ENCODE peak calls at places on chromosomes 7 and 10, in eight cellular contexts. I, Q, O, N, U, R, E and D are unnamed samples.

GRCh38 chr10:73650537-73651331 is 5.1 kb downstream of the SYNPO2L start:
- DNase-seq in N (no peak), I (no peak), U (peak), Q (no peak), O (no peak), R (peak), E (peak), D (no peak)

GRCh38 chr10:99579971-99580370 is 40.3 kb downstream of the SLC25A28 start:
- DNase-seq in N (no peak), Q (no peak), E (no peak), U (no peak), O (no peak), I (no peak), R (no peak), D (no peak)

GRCh38 chr7:2979276-2979675 is 64.4 kb downstream of the CARD11 start:
- DNase-seq in U (no peak), N (no peak), R (no peak), O (no peak), Q (no peak), I (no peak), E (no peak), D (no peak)

GRCh38 chr7:2715341-2716231 is 27.6 kb downstream of the AMZ1 start:
- DNase-seq in U (no peak), I (no peak), O (no peak), Q (no peak), E (no peak), N (no peak), R (no peak), D (no peak)

GRCh38 chr7:140769852-140770251 is 73.3 kb downstream of the NDUFB2 start:
- DNase-seq in O (no peak), E (no peak), I (no peak), N (no peak), R (no peak), U (no peak), Q (no peak), D (no peak)

GRCh38 chr10:3811331-3811870 is 26.4 kb upstream of the KLF6 start:
- DNase-seq in U (peak), R (no peak), E (peak), I (no peak), N (no peak), O (no peak), Q (no peak), D (no peak)

GRCh38 chr10:86945361-86946214 is 11.8 kb downstream of the MMRN2 start:
- DNase-seq in R (peak), N (no peak), I (peak), Q (peak), E (no peak), O (peak), U (peak), D (peak)

GRCh38 chr7:91424372-91424771 is 160.1 kb downstream of the FZD1 start:
- DNase-seq in Q (peak), N (no peak), E (no peak), R (no peak), O (no peak), U (no peak), I (no peak), D (peak)

GRCh38 chr7:31122649-31123058 is 70.5 kb downstream of the ADCYAP1R1 start:
- DNase-seq in N (peak), Q (peak), O (no peak), U (peak), I (peak), R (peak), E (peak), D (peak)

GRCh38 chr10:12160664-12161063 is 31.2 kb downstream of the SEC61A2 start:
- DNase-seq in E (no peak), I (no peak), N (no peak), Q (no peak), U (no peak), R (no peak), O (no peak), D (no peak)

GRCh38 chr10:131406676-131407392 is 95.3 kb upstream of the TCERG1L start:
- DNase-seq in N (no peak), U (no peak), R (no peak), E (no peak), Q (no peak), I (no peak), O (no peak), D (no peak)

GRCh38 chr7:47239927-47240570 is 341.9 kb downstream of the TNS3 start:
- DNase-seq in E (peak), N (no peak), I (no peak), Q (no peak), R (no peak), U (no peak), O (peak), D (no peak)

GRCh38 chr7:155584763-155585531 is 38.6 kb upstream of the CNPY1 start:
- DNase-seq in U (peak), Q (no peak), I (no peak), R (no peak), N (no peak), O (peak), E (no peak), D (no peak)

GRCh38 chr7:36667007-36667406 is 57.3 kb downstream of the AOAH start:
- DNase-seq in I (no peak), N (no peak), R (no peak), O (no peak), E (no peak), Q (no peak), U (no peak), D (no peak)

GRCh38 chr10:36256905-36257304 is 614.8 kb upstream of the FZD8 start:
- DNase-seq in E (peak), R (no peak), O (no peak), Q (no peak), N (no peak), I (no peak), U (peak), D (no peak)

GRCh38 chr7:148622887-148623585 is 32.5 kb downstream of the C7orf33 start:
- DNase-seq in Q (peak), I (no peak), O (peak), R (no peak), E (no peak), U (peak), N (no peak), D (peak)

GRCh38 chr10:74213571-74214162 is 62.6 kb downstream of the ADK start:
- DNase-seq in N (no peak), U (peak), I (peak), R (no peak), O (no peak), Q (peak), E (peak), D (no peak)

GRCh38 chr10:60816624-60817023 is 38.3 kb downstream of the CDK1 start:
- DNase-seq in E (peak), O (no peak), Q (no peak), R (no peak), U (peak), N (peak), I (peak), D (peak)

GRCh38 chr7:21318916-21319270 is 109.0 kb upstream of the SP4 start:
- DNase-seq in E (no peak), Q (no peak), N (no peak), R (no peak), U (no peak), I (no peak), O (no peak), D (no peak)

GRCh38 chr10:110502851-110503301 is 5.2 kb downstream of the DUSP5 start:
- DNase-seq in Q (no peak), E (peak), N (no peak), I (peak), U (peak), R (peak), O (peak), D (no peak)

GRCh38 chr7:104130726-104131125 is 77.1 kb downstream of the ORC5 start:
- DNase-seq in E (no peak), U (no peak), Q (no peak), N (no peak), O (no peak), R (no peak), I (no peak), D (no peak)

GRCh38 chr7:54944179-54944578 is 74.6 kb upstream of the EGFR start:
- DNase-seq in O (no peak), E (no peak), R (no peak), Q (no peak), U (peak), I (no peak), N (no peak), D (no peak)

GRCh38 chr7:127638197-127638596 is 13.8 kb upstream of the SND1 start:
- DNase-seq in I (no peak), O (no peak), N (no peak), U (no peak), R (no peak), Q (no peak), E (no peak), D (no peak)

GRCh38 chr10:125128397-125129075 is 31.8 kb downstream of the CTBP2 start:
- DNase-seq in R (no peak), E (no peak), I (no peak), Q (no peak), N (no peak), O (no peak), U (peak), D (no peak)

GRCh38 chr7:151851782-151852181 is 25.1 kb downstream of the PRKAG2 start:
- DNase-seq in N (no peak), I (no peak), Q (no peak), U (no peak), E (no peak), O (peak), R (peak), D (no peak)

GRCh38 chr7:11831727-11832495 is at the start of gene THSD7A:
- DNase-seq in Q (peak), O (peak), E (peak), I (peak), U (peak), N (no peak), R (peak), D (peak)

GRCh38 chr7:11831383-11831726 is 643 bp downstream of the THSD7A start:
- DNase-seq in N (no peak), U (peak), O (no peak), R (no peak), Q (no peak), E (peak), I (no peak), D (no peak)

GRCh38 chr7:11833431-11833830 is 1.4 kb upstream of the THSD7A start:
- DNase-seq in R (no peak), I (no peak), N (no peak), O (no peak), U (no peak), Q (no peak), E (no peak), D (peak)

GRCh38 chr7:11830582-11831382 is 1.2 kb downstream of the THSD7A start:
- DNase-seq in I (no peak), O (no peak), E (peak), Q (no peak), N (no peak), U (peak), R (no peak), D (no peak)

DNA sequence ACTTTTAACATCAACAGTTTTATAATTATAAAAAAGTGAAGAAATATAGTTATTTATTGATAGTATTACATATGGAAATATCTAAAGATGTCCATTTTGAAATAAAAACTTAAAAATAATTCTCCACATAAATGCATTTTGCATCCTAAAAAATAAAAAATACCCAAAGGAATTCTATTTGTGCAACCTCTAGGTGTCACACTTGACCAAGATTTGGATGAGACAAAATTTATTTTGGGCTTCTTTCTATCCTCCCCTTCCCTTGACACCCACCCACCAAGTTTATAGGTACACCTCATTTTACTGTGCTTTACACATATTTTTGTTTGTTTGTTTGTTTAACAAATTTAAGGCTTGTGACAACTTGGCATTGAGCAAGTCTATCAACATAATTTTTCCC is 3.3 kb upstream of the THSD7A start:
- DNase-seq in O (no peak), E (peak), R (no peak), I (peak), N (no peak), Q (no peak), U (peak), D (no peak)
- TF ChIP-seq CTCF in O (no peak), E (peak), R (peak), I (peak), N (no peak), Q (peak), U (peak), D (no peak)

DNA sequence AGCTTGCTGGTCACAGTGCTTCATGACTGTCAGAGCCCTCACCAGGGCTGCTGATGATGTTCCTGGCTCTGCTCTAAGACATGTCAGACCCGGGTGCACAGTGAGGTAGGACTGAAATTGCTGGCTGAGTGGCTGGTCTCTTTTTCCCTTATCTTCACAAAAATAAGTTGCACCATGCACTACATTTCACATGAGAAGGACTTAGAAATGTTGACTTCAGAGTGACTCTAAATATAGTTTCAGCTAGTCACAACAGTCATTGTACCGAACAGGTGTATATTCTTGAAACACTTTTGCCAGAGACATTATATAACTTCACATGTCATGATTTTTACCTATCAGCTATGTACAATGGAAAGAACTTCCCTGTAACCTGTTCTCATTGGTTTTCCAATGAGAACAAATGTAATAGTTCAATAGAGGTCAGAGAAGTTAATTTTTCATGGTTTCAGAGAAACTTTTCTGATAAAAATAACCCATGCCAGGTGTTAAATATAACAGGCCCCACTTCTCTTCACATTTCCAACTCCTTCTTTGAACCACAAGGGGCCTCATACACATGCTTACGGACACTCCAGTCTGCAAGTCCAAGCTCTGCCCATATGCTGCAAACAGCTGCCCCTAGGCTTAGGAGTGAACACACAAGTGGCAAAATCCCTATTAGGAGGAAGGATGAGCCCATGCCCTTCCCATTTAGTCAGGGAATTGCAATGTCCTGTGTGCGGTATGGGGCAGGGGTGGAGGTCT is 115.6 kb downstream of the CDK6 start:
- DNase-seq in U (no peak), I (peak), E (no peak), R (no peak), O (no peak), Q (peak), N (no peak), D (no peak)
- TF ChIP-seq CTCF in U (no peak), I (no peak), E (no peak), R (no peak), O (no peak), Q (no peak), N (no peak), D (no peak)

GRCh38 chr10:30434273-30435067 is 486 bp downstream of the MAP3K8 start:
- DNase-seq in O (peak), R (peak), I (peak), Q (peak), E (peak), U (peak), N (no peak), D (peak)

GRCh38 chr10:30433779-30434272 is at the start of gene MAP3K8:
- DNase-seq in U (peak), I (peak), R (peak), Q (peak), E (peak), O (peak), N (no peak), D (peak)

GRCh38 chr10:30433286-30433778 is 652 bp upstream of the MAP3K8 start:
- DNase-seq in N (no peak), Q (peak), U (peak), R (peak), I (peak), O (peak), E (peak), D (peak)

GRCh38 chr10:30431435-30431911 is 2.5 kb upstream of the MAP3K8 start:
- DNase-seq in E (no peak), O (no peak), R (peak), U (no peak), Q (no peak), N (no peak), I (peak), D (no peak)

GRCh38 chr10:30432631-30433285 is 1.2 kb upstream of the MAP3K8 start:
- DNase-seq in Q (no peak), I (peak), R (peak), O (no peak), U (no peak), N (no peak), E (no peak), D (no peak)
- TF ChIP-seq CTCF in Q (no peak), I (no peak), R (no peak), O (no peak), U (no peak), N (no peak), E (no peak), D (no peak)

GRCh38 chr7:144653449-144653848 is 182.4 kb downstream of the TPK1 start:
- DNase-seq in N (no peak), U (no peak), Q (no peak), I (no peak), E (no peak), R (no peak), O (no peak), D (no peak)

GRCh38 chr7:144659211-144659610 is 176.6 kb downstream of the TPK1 start:
- DNase-seq in E (no peak), N (no peak), Q (no peak), U (no peak), I (no peak), O (no peak), R (no peak), D (no peak)

GRCh38 chr7:144656960-144657359 is 178.9 kb downstream of the TPK1 start:
- DNase-seq in I (no peak), E (no peak), Q (no peak), O (no peak), U (no peak), N (no peak), R (no peak), D (no peak)
- TF ChIP-seq CTCF in I (no peak), E (no peak), Q (no peak), O (no peak), U (no peak), N (no peak), R (peak), D (no peak)

GRCh38 chr10:126433351-126433750 is 45.1 kb upstream of the ADAM12 start:
- DNase-seq in I (no peak), R (no peak), O (no peak), U (no peak), N (no peak), Q (no peak), E (no peak), D (no peak)
- TF ChIP-seq CTCF in I (no peak), R (no peak), O (no peak), U (no peak), N (no peak), Q (no peak), E (no peak), D (no peak)

GRCh38 chr10:1109795-1110673 is 53.8 kb downstream of the WDR37 start:
- DNase-seq in I (peak), O (no peak), N (peak), Q (peak), E (peak), U (peak), R (peak), D (peak)
- TF ChIP-seq CTCF in I (peak), O (no peak), N (peak), Q (peak), E (peak), U (peak), R (peak), D (peak)

DNA sequence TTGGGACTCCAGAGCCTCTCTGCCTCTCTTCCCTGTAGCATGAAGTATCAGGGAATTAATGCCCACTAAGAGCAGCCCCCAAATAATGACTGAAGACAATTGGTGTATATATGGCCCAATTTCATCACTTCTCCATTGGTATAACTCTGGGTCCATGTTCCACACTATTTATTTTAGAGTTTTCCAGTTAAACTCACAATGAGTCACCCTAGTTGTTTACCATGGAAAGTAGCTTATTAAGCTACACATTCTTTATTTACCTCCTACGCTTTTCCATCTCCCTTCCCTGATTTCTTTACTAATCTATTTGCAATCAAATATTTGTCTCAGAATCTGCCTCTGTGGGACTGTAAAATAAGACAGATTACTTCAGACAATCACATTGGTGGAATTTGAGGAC is 655.6 kb downstream of the SORCS1 start:
- DNase-seq in Q (no peak), N (no peak), E (no peak), O (no peak), R (no peak), U (peak), I (no peak), D (no peak)
- TF ChIP-seq CTCF in Q (no peak), N (no peak), E (no peak), O (no peak), R (no peak), U (no peak), I (no peak), D (no peak)